ENCODE peak calls at places on chromosome 11, in four cellular contexts. E is activated naive CD4-positive, alpha-beta T cell treated with anti-CD3 and anti-CD28 coated beads, Interleukin-2, amount 10 ng/mL, durations not matched to agents 7 days and 5 days; X is NCI-H187 treated with DMSO at 0.1 percent for 48 hours; J is mucosa of descending colon. N is an unnamed sample.

GRCh38 chr11:11618973-11619435 is 2.8 kb downstream of the GALNT18 start:
- DNase-seq in E (no peak), X (no peak), J (no peak), N (no peak)

GRCh38 chr11:115154355-115154736 is 349.9 kb downstream of the CADM1 start:
- DNase-seq in J (no peak), E (no peak), X (no peak), N (no peak)

GRCh38 chr11:1232328-1233321 is 9.8 kb downstream of the MUC5B start:
- DNase-seq in X (no peak), E (peak; percentile 18), J (peak; percentile 27), N (peak; percentile 45)

GRCh38 chr11:12376259-12376971 is 956 bp upstream of the PARVA start:
- DNase-seq in J (peak; percentile 46), E (no peak), X (no peak), N (no peak)

GRCh38 chr11:126636911-126637799 is 281.7 kb downstream of the ST3GAL4 start:
- DNase-seq in E (no peak), J (no peak), X (no peak), N (no peak)

GRCh38 chr11:41189711-41190477 is 269.6 kb downstream of the LRRC4C start:
- DNase-seq in X (no peak), J (no peak), E (no peak), N (no peak)

GRCh38 chr11:33734441-33735165 is 1.6 kb downstream of the CD59 start:
- DNase-seq in J (peak; percentile 55), X (no peak), E (no peak), N (no peak)

GRCh38 chr11:66335531-66336233 is 552 bp downstream of the RIN1 start:
- DNase-seq in X (no peak), E (peak; percentile 32), J (no peak), N (no peak)

GRCh38 chr11:85590848-85591483 is 36.2 kb downstream of the DLG2 start:
- DNase-seq in X (no peak), E (no peak), J (no peak), N (no peak)

GRCh38 chr11:58406774-58407173 is at the start of gene OR5B3:
- DNase-seq in E (no peak), J (no peak), X (no peak), N (no peak)

GRCh38 chr11:69443138-69443967 is 38.1 kb upstream of the LINC01488 start:
- DNase-seq in J (peak; percentile 90), E (peak; percentile 84), X (no peak), N (peak; percentile 90)

GRCh38 chr11:48001438-48002021 is 21.2 kb downstream of the PTPRJ start:
- DNase-seq in E (peak; percentile 93), X (no peak), J (peak; percentile 52), N (no peak)

GRCh38 chr11:35550374-35551036 is 25.1 kb upstream of the PAMR1 start:
- DNase-seq in J (no peak), E (no peak), X (no peak), N (no peak)

GRCh38 chr11:106694501-106694900 is 323.8 kb downstream of the GUCY1A2 start:
- DNase-seq in J (no peak), E (no peak), X (no peak), N (no peak)

GRCh38 chr11:93514712-93515111 is 28.5 kb downstream of the SMCO4 start:
- DNase-seq in X (no peak), J (no peak), E (no peak), N (no peak)

GRCh38 chr11:115961168-115962003 is 457.2 kb upstream of the CADM1 start:
- DNase-seq in E (no peak), X (peak; percentile 24), J (no peak), N (no peak)

N was measured in Peyer's patch.